ENCODE peak calls at places on chromosomes 1 and 21, in eight cellular contexts. Z, C, G, T, J, S, Q and W are unnamed samples.

GRCh38 chr1:37692834-37693175 is 489 bp downstream of the CDCA8 start:
- DNase-seq in Z (no peak), C (no peak), G (no peak), T (no peak), J (no peak), S (no peak), Q (peak; percentile 36), W (no peak)

GRCh38 chr1:42183646-42184268 is 19.2 kb upstream of the GUCA2A start:
- DNase-seq in Z (no peak), C (no peak), G (no peak), T (no peak), J (no peak), S (no peak), Q (no peak), W (no peak)

GRCh38 chr1:239315623-239316217 is 70.6 kb upstream of the CHRM3 start:
- DNase-seq in Z (no peak), C (no peak), G (no peak), T (no peak), J (no peak), S (no peak), Q (no peak), W (no peak)

GRCh38 chr1:221740941-221741363 is 937 bp downstream of the DUSP10 start:
- DNase-seq in Z (no peak), C (no peak), G (peak; percentile 3), T (peak; percentile 7), J (peak; percentile 20), S (no peak), Q (peak; percentile 27), W (no peak)

GRCh38 chr1:93738075-93738622 is 56.5 kb upstream of the BCAR3 start:
- DNase-seq in Z (no peak), C (peak; percentile 90), G (no peak), T (no peak), J (peak; percentile 93), S (peak; percentile 97), Q (no peak), W (no peak)

GRCh38 chr1:40739455-40740008 is 44.1 kb upstream of the KCNQ4 start:
- DNase-seq in Z (no peak), C (no peak), G (no peak), T (no peak), J (peak; percentile 18), S (no peak), Q (no peak), W (no peak)

GRCh38 chr1:41362357-41362721 is 1.1 kb downstream of the FOXO6 start:
- DNase-seq in Z (no peak), C (no peak), G (no peak), T (no peak), J (no peak), S (no peak), Q (no peak), W (no peak)

GRCh38 chr1:27992271-27992670 is 32.5 kb downstream of the XKR8 start:
- DNase-seq in Z (no peak), C (no peak), G (no peak), T (peak; percentile 33), J (peak; percentile 20), S (no peak), Q (peak; percentile 24), W (no peak)

GRCh38 chr1:25754421-25755195 is 45.4 kb upstream of the SELENON start:
- DNase-seq in Z (no peak), C (no peak), G (peak; percentile 38), T (no peak), J (no peak), S (no peak), Q (no peak), W (no peak)

GRCh38 chr21:16709866-16710550 is 802.8 kb upstream of the CXADR start:
- DNase-seq in Z (no peak), C (no peak), G (peak; percentile 15), T (no peak), J (peak; percentile 45), S (peak; percentile 79), Q (no peak), W (no peak)

GRCh38 chr1:234758851-234759250 is 148.9 kb upstream of the IRF2BP2 start:
- DNase-seq in Z (no peak), C (no peak), G (no peak), T (peak; percentile 49), J (no peak), S (peak; percentile 38), Q (no peak), W (no peak)

GRCh38 chr21:44734026-44734745 is 22.8 kb upstream of the TSPEAR start:
- DNase-seq in Z (no peak), C (no peak), G (no peak), T (no peak), J (no peak), S (no peak), Q (no peak), W (no peak)

GRCh38 chr1:183870351-183871077 is 65.6 kb downstream of the RGL1 start:
- DNase-seq in Z (peak; percentile 34), C (no peak), G (no peak), T (no peak), J (peak; percentile 86), S (peak; percentile 22), Q (peak; percentile 42), W (peak; percentile 86)

GRCh38 chr1:160377585-160378206 is 10.8 kb downstream of the NHLH1 start:
- DNase-seq in Z (no peak), C (peak; percentile 17), G (no peak), T (no peak), J (peak; percentile 74), S (peak; percentile 68), Q (no peak), W (no peak)

GRCh38 chr1:180962178-180962577 is 49.5 kb downstream of the KIAA1614 start:
- DNase-seq in Z (no peak), C (no peak), G (no peak), T (no peak), J (no peak), S (no peak), Q (peak; percentile 68), W (no peak)

GRCh38 chr1:53369034-53369750 is 41.3 kb upstream of the LRP8 start:
- DNase-seq in Z (no peak), C (no peak), G (peak; percentile 30), T (no peak), J (no peak), S (no peak), Q (no peak), W (peak; percentile 7)

GRCh38 chr1:45552309-45552708 is 1.7 kb downstream of the AKR1A1 start:
- DNase-seq in Z (peak; percentile 63), C (no peak), G (no peak), T (no peak), J (no peak), S (peak; percentile 16), Q (peak; percentile 63), W (no peak)

GRCh38 chr1:209873067-209873810 is 45.5 kb downstream of the UTP25 start:
- DNase-seq in Z (no peak), C (no peak), G (no peak), T (no peak), J (peak; percentile 94), S (peak; percentile 76), Q (no peak), W (no peak)

GRCh38 chr1:6491966-6492365 is 499 bp upstream of the PLEKHG5 start:
- DNase-seq in Z (no peak), C (no peak), G (no peak), T (no peak), J (no peak), S (no peak), Q (no peak), W (no peak)

GRCh38 chr1:200895801-200896570 is 1.3 kb downstream of the INAVA start:
- DNase-seq in Z (no peak), C (no peak), G (no peak), T (no peak), J (no peak), S (no peak), Q (peak; percentile 62), W (no peak)

GRCh38 chr1:174998569-174999215 is 1.1 kb upstream of the CACYBP start:
- DNase-seq in Z (peak; percentile 51), C (no peak), G (peak; percentile 77), T (peak; percentile 31), J (peak; percentile 56), S (peak; percentile 51), Q (peak; percentile 64), W (no peak)

GRCh38 chr1:191585095-191585494 is 573.2 kb upstream of the RGS18 start:
- DNase-seq in Z (no peak), C (no peak), G (no peak), T (no peak), J (no peak), S (no peak), Q (no peak), W (no peak)

GRCh38 chr1:150376110-150376509 is 12.2 kb downstream of the RPRD2 start:
- DNase-seq in Z (no peak), C (no peak), G (no peak), T (no peak), J (no peak), S (no peak), Q (no peak), W (no peak)

GRCh38 chr1:56967355-56967754 is 1.5 kb upstream of the C8B start:
- DNase-seq in Z (no peak), C (no peak), G (no peak), T (no peak), J (no peak), S (no peak), Q (no peak), W (no peak)

GRCh38 chr1:224513383-224513782 is 78.8 kb upstream of the WDR26 start:
- DNase-seq in Z (no peak), C (no peak), G (no peak), T (no peak), J (no peak), S (no peak), Q (no peak), W (no peak)

GRCh38 chr1:204441558-204441957 is 29.9 kb upstream of the PPP1R15B start:
- DNase-seq in Z (no peak), C (no peak), G (no peak), T (no peak), J (no peak), S (no peak), Q (no peak), W (no peak)
- H3K4me3 ChIP-seq in Z (no peak overlapping the region), C (no peak overlapping the region), G (no peak overlapping the region), T (no peak overlapping the region), J (no peak overlapping the region), S (no peak overlapping the region), Q (no peak overlapping the region), W (no peak overlapping the region)

DNA sequence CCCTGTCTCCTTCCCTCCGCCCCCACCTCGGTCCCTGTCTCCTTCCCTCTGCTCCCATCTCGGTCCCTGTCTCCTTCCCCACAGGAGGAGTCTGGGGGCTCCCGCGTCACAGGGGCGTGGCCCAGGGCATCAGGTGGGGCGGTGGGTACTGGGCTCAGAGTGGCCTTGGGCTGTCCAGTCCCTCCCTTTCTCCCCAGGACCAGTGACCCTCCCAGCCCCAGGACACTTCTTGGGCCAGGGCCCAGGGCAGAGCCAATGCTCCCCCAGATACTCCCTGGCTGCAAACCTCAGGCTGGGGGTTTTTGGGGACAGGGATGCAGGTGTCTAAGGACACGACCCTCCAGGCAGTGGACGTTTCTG is 6.8 kb upstream of the RNF223 start:
- DNase-seq in Z (no peak), C (no peak), G (no peak), T (no peak), J (no peak), S (no peak), Q (no peak), W (peak; percentile 59)
- H3K4me3 ChIP-seq in Z (no peak overlapping the region), C (no peak overlapping the region), G (no peak overlapping the region), T (no peak overlapping the region), J (no peak overlapping the region), S (no peak overlapping the region), Q (no peak overlapping the region), W (no peak overlapping the region)

GRCh38 chr1:22101199-22101598 is 41.7 kb downstream of the WNT4 start:
- DNase-seq in Z (no peak), C (no peak), G (no peak), T (no peak), J (no peak), S (no peak), Q (no peak), W (no peak)
- H3K4me3 ChIP-seq in Z (no peak overlapping the region), C (no peak overlapping the region), G (no peak overlapping the region), T (no peak overlapping the region), J (no peak overlapping the region), S (no peak overlapping the region), Q (no peak overlapping the region), W (no peak overlapping the region)

GRCh38 chr1:115976900-115977480 is 677 bp downstream of the SLC22A15 start:
- DNase-seq in Z (no peak), C (no peak), G (peak; percentile 16), T (no peak), J (no peak), S (no peak), Q (peak; percentile 11), W (no peak)
- H3K4me3 ChIP-seq in Z (peak overlapping the region; percentile 60), C (peak overlapping the region; percentile 56), G (peak overlapping the region; percentile 70), T (peak overlapping the region; percentile 68), J (peak overlapping the region; percentile 67), S (peak overlapping the region; percentile 71), Q (peak overlapping the region; percentile 46), W (peak overlapping the region; percentile 78)